ENCODE peak calls at places on chromosomes 7 and 10, in nine cellular contexts. J is NCI-H460; T is EH; Q is GM12865; Y is activated naive CD4-positive, alpha-beta T cell treated with anti-CD3 and anti-CD28 coated beads, Interleukin-2, amount 10 ng/mL, durations not matched to agents 7 days and 5 days; B is GM03348; D is A549; G is heart left ventricle; C is NCI-H1694 treated with DMSO at 0.1 percent for 48 hours. N is an unnamed sample.

GRCh38 chr7:102284399-102284798 is 2.3 kb upstream of the SH2B2 start:
- DNase-seq in J (no peak), T (no peak), Q (peak; percentile 59), Y (no peak), B (no peak), D (no peak), G (no peak), C (no peak), N (no peak)

GRCh38 chr7:754531-755420 is 27.7 kb upstream of the PRKAR1B start:
- DNase-seq in J (no peak), T (no peak), Q (no peak), Y (no peak), B (no peak), D (no peak), G (no peak), C (no peak), N (no peak)

GRCh38 chr10:62183857-62184805 is 84.5 kb downstream of the RTKN2 start:
- DNase-seq in J (no peak), T (no peak), Q (no peak), Y (peak; percentile 35), B (no peak), D (peak; percentile 39), G (no peak), C (no peak), N (no peak)

GRCh38 chr7:33399528-33400213 is 270.3 kb downstream of the BBS9 start:
- DNase-seq in J (no peak), T (no peak), Q (no peak), Y (no peak), B (no peak), D (no peak), G (no peak), C (no peak), N (no peak)

GRCh38 chr10:90813592-90814365 is 44.1 kb downstream of the HTR7 start:
- DNase-seq in J (no peak), T (no peak), Q (no peak), Y (no peak), B (no peak), D (no peak), G (no peak), C (no peak), N (no peak)

GRCh38 chr10:74949434-74949833 is 123.0 kb downstream of the KAT6B start:
- DNase-seq in J (no peak), T (peak; percentile 46), Q (peak; percentile 6), Y (no peak), B (peak; percentile 13), D (no peak), G (no peak), C (no peak), N (no peak)

GRCh38 chr10:110684800-110685446 is 40.8 kb downstream of the RBM20 start:
- DNase-seq in J (no peak), T (peak; percentile 79), Q (no peak), Y (no peak), B (peak; percentile 42), D (no peak), G (peak; percentile 68), C (no peak), N (no peak)

GRCh38 chr10:73810735-73811465 is 498 bp downstream of the NDST2 start:
- DNase-seq in J (no peak), T (peak; percentile 28), Q (peak; percentile 69), Y (peak; percentile 76), B (peak; percentile 64), D (peak; percentile 29), G (no peak), C (no peak), N (no peak)

GRCh38 chr10:80633383-80633860 is 95.7 kb downstream of the SH2D4B start:
- DNase-seq in J (no peak), T (no peak), Q (no peak), Y (no peak), B (no peak), D (no peak), G (no peak), C (no peak), N (no peak)

GRCh38 chr7:152587366-152587765 is 88.6 kb downstream of the XRCC2 start:
- DNase-seq in J (no peak), T (no peak), Q (no peak), Y (no peak), B (no peak), D (no peak), G (no peak), C (no peak), N (no peak)

GRCh38 chr10:30182191-30183075 is 123.0 kb upstream of the JCAD start:
- DNase-seq in J (no peak), T (peak; percentile 99), Q (no peak), Y (no peak), B (peak; percentile 91), D (peak; percentile 74), G (peak; percentile 27), C (no peak), N (no peak)